ENCODE peak calls at places on chromosomes 1 and 21, in four cellular contexts. Y is GM12878, G is H1, B is HepG2. R is an unnamed sample.

GRCh38 chr1:43563779-43564616 is 33.3 kb downstream of the PTPRF start:
- DNase-seq in B (no peak), Y (no peak), G (no peak), R (no peak)

GRCh38 chr1:30132602-30133271 is 590.6 kb downstream of the MATN1 start:
- DNase-seq in G (no peak), Y (no peak), B (no peak), R (no peak)

GRCh38 chr1:165703648-165704047 is 5.3 kb upstream of the ALDH9A1 start:
- DNase-seq in Y (no peak), G (no peak), B (peak), R (no peak)

GRCh38 chr1:199168895-199169294 is 530.1 kb downstream of the PTPRC start:
- DNase-seq in G (no peak), B (no peak), Y (no peak), R (no peak)

GRCh38 chr1:66000033-66000637 is 207.4 kb downstream of the PDE4B start:
- DNase-seq in G (no peak), Y (no peak), B (no peak), R (no peak)

GRCh38 chr1:224203243-224204016 is 20.4 kb downstream of the DEGS1 start:
- DNase-seq in G (no peak), B (no peak), Y (peak), R (no peak)

GRCh38 chr1:206895320-206895719 is 1.9 kb upstream of the IL24 start:
- DNase-seq in Y (no peak), B (no peak), G (no peak), R (no peak)

GRCh38 chr1:94160811-94161210 is 39.9 kb upstream of the ABCA4 start:
- DNase-seq in Y (no peak), B (peak), G (no peak), R (no peak)

GRCh38 chr1:77539510-77540142 is 142.8 kb downstream of the ZZZ3 start:
- DNase-seq in Y (no peak), B (no peak), G (no peak), R (no peak)

GRCh38 chr1:188169971-188170370 is 1341.2 kb downstream of the PLA2G4A start:
- DNase-seq in B (no peak), Y (no peak), G (no peak), R (no peak)

GRCh38 chr1:117363591-117364048 is 3.6 kb upstream of the MAN1A2 start:
- DNase-seq in Y (peak), G (no peak), B (no peak), R (no peak)

GRCh38 chr1:150596095-150596892 is 16.9 kb upstream of the MCL1 start:
- DNase-seq in B (no peak), Y (no peak), G (no peak), R (no peak)

GRCh38 chr1:26403656-26404055 is 7.0 kb upstream of the LIN28A start:
- DNase-seq in B (no peak), Y (no peak), G (no peak), R (no peak)

GRCh38 chr1:26404641-26405040 is 6.0 kb upstream of the LIN28A start:
- DNase-seq in G (no peak), B (no peak), Y (no peak), R (no peak)

GRCh38 chr1:26408604-26409003 is 2.0 kb upstream of the LIN28A start:
- DNase-seq in Y (no peak), B (peak), G (no peak), R (peak)

GRCh38 chr1:26401891-26402290 is 8.7 kb upstream of the LIN28A start:
- DNase-seq in B (no peak), G (no peak), Y (no peak), R (no peak)

DNA sequence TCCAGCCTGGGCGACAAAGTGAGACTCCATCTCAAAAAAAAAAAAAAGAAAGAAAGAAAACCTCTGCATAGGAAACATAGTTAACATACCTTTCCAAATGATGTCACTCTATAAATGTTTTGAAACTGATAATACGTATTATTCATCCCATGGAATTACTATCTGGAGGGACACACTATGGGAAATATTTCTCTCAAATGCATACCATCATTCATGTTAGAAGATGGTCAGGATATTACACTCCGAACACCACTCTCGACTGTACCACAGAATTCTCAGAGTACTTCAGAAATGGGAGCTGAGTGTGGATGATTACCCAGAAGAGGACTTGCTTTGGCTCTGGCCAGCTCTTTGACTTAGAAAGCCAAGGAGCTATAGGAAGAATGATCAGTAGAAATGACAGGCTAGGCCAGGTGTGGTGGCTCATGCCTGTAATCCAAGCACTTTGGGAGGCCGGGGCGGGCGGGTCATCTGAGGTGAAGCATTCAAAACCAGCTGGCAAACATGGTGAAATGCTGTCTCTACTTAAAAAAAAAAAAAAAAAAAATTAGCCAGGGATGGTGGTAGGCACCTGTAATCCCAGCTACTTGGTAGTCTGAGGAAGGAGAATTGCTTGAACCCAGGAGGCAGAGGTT is 5.2 kb upstream of the LIN28A start:
- DNase-seq in B (no peak), G (no peak), Y (no peak), R (no peak)
- TF ChIP-seq GABPA in B (no peak), G (no peak), Y (no peak), R (no peak)

GRCh38 chr1:89900323-89900722 is 79.5 kb downstream of the LRRC8D start:
- DNase-seq in G (no peak), Y (no peak), B (no peak), R (no peak)

GRCh38 chr1:89898150-89898549 is 77.3 kb downstream of the LRRC8D start:
- DNase-seq in Y (no peak), B (no peak), G (no peak), R (no peak)

GRCh38 chr1:89898695-89899470 is 78.1 kb downstream of the LRRC8D start:
- DNase-seq in Y (no peak), B (peak), G (no peak), R (no peak)

GRCh38 chr1:89901957-89902669 is 81.3 kb downstream of the LRRC8D start:
- DNase-seq in G (no peak), Y (no peak), B (peak), R (no peak)

DNA sequence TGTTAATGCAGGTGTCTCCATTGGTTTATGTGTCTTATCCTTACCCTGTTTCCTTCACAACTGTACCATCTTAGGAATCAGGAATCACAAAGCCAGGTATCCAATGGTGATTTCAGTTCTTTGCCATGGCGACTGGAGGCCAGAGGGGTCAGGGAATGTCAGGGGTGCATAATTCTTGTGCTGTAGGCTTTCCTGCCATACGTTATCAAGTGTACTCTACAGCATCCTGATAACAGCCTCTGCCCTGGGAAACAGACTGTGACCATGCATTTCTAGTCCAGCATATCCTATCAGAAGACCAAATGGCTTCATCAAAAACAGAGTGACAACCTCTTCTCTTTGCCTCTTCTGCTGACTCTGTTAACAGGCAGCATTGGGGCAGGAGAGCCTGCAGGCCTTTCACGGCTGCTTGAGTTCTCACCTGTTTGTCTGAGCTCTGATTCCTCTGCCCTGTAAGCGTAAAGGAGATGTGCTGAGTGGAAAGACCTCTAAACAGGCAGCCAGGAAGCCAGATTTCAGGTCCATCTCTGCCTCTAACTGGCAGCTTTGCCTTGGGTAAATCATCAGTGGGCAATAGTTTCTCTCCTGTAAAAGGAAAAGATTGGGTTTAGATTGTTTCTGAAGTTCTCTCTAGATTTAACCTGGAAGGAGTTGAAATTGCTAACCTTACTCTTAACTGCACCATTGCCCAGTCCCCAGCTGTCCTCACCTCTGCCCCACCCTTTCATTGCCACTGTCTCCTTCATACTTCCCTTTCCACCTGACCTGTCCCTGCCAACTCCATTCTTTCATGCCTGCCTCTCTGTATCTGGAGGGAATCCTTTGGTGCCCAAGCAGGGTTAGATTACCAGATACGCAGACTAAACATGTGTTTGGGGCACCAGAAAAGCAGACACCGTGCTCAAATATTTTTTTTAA is 80.2 kb downstream of the LRRC8D start:
- DNase-seq in G (no peak), B (no peak), Y (no peak), R (no peak)
- TF ChIP-seq SRF in G (no peak), B (no peak), Y (no peak), R (no peak)

DNA sequence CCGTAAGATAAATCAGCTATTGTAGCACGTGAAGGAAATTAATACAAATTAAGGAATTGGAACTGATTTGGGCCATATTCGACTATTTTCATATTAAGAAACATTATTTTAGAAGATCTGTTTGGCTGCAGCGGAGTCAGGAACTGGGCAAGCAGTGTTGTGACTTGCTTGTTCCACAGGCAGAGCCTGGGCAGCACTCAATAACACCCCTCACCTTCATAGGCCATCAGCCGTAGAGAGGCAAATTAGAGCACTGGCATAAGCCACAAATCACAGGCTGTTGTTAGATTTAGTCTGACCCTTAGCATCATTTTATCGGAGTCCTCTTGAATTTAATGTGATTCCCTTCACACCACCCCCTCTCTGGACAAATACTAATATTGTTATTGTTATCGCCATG is 72.8 kb downstream of the PBX1 start:
- DNase-seq in Y (no peak), B (no peak), G (no peak), R (no peak)
- TF ChIP-seq GABPA in Y (no peak), B (no peak), G (no peak), R (no peak)

DNA sequence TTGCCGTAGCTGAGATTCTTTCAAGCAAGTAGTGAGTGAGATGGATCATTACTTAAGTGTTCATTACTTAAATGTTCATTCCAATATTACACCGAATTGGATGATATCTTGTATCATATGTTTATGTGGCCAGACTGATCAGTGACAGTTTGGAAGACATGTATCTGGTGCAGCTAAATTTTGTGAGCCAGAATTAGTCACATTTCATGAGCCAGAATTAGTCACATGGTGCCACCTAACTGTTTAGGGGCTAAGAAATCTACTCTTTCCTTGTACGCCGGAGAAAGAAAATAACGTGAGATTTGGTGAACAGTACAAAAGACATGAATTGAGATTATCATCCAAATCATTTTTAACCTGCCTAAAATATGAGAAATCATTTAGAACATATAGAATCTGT is 355.7 kb downstream of the USP25 start:
- DNase-seq in Y (no peak), G (no peak), B (no peak), R (no peak)
- TF ChIP-seq SRF in Y (no peak), G (no peak), B (no peak), R (no peak)

DNA sequence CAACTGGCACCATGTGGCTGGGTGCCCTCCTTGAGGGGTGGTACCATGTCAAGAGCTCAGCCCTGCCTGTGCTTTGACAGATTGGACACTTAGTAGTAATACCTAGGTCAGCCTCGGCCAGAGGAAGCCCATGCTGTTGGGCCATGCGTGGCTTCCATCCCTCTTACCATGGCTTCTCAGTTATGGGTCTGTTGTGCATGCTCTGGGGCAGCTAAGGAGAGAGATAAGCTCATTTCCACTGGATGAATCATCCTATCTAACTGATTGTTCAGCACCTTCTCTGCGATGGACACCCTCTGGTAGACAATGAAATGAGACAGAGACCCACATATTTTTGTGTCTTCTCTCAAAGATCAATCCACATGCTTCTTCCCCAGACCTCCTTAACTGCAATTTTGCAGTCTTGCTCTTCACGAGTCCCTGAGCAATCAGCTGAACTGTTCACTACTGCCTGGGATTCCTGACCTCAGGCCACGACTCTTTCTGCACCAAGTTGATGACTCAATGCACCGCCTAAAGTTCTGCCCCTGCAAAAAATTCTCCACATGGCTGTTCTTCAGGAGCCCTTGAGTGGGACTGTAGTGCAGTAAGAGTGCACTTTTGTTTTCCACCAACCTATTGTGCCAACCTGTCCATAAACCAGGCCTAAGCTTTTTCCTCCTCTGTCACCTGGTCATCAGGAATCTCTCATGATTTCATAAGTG is 6.9 kb upstream of the TRIM62 start:
- DNase-seq in B (no peak), G (no peak), Y (no peak), R (no peak)
- TF ChIP-seq GABPA in B (no peak), G (no peak), Y (no peak), R (no peak)

GRCh38 chr1:68361511-68361910 is 88.2 kb downstream of the RPE65 start:
- DNase-seq in Y (no peak), G (no peak), B (no peak), R (no peak)
- TF ChIP-seq SRF in Y (no peak), G (no peak), B (no peak), R (no peak)

GRCh38 chr1:31576201-31576669 is at the start of gene TINAGL1:
- DNase-seq in B (peak), G (no peak), Y (no peak), R (peak)

GRCh38 chr1:31576743-31577455 is 584 bp downstream of the TINAGL1 start:
- DNase-seq in B (no peak), Y (no peak), G (no peak), R (no peak)

GRCh38 chr1:31575373-31576140 is 758 bp upstream of the TINAGL1 start:
- DNase-seq in G (no peak), B (peak), Y (no peak), R (peak)

GRCh38 chr1:31573261-31573660 is 3.1 kb upstream of the TINAGL1 start:
- DNase-seq in B (no peak), Y (no peak), G (no peak), R (no peak)

GRCh38 chr1:31574749-31575372 is 1.5 kb upstream of the TINAGL1 start:
- DNase-seq in G (no peak), B (no peak), Y (no peak), R (peak)
- TF ChIP-seq GABPA in G (no peak), B (no peak), Y (no peak), R (no peak)

GRCh38 chr1:8396912-8397406 is 79.0 kb downstream of the SLC45A1 start:
- DNase-seq in G (no peak), B (peak), Y (peak), R (no peak)
- TF ChIP-seq SRF in G (no peak), B (no peak), Y (no peak), R (no peak)

DNA sequence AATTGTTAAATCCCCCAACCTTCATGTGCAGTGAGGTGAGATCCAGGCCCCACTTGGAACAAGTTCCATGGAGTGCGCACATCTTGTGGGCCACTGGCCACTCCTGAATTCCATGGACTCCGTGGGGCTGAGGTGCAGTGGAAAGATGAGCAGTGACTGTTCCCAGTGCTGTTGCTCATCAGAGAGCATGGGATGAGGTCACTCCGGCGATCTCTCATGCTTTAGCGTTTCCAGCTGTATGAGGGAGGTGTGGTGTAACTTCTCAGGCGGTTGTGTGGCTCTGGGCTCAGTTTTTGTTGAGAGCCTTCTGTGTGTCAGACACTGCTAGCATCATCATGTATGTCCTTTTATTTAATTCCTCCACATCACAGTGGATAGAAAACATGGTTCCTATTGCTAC is 96.2 kb downstream of the GALNT2 start:
- DNase-seq in G (no peak), Y (no peak), B (no peak), R (no peak)
- TF ChIP-seq GABPA in G (no peak), Y (no peak), B (no peak), R (no peak)

R was measured in K562.